ENCODE peak calls at places on chromosomes 1 and 21, in eight cellular contexts. A, S, J, W, X, C, T and G are unnamed samples.

GRCh38 chr1:60547821-60548220 is 474.3 kb upstream of the C1orf87 start:
- DNase-seq in A (no peak), J (no peak), X (no peak), C (peak), T (no peak), S (no peak), W (no peak), G (no peak)

GRCh38 chr1:154962238-154962678 is 676 bp upstream of the PYGO2 start:
- DNase-seq in J (no peak), T (peak), A (no peak), S (peak), C (no peak), X (no peak), W (peak), G (no peak)

GRCh38 chr1:41431490-41432350 is 52.8 kb downstream of the EDN2 start:
- DNase-seq in W (no peak), J (no peak), T (peak), S (no peak), C (peak), X (no peak), A (no peak), G (no peak)

GRCh38 chr1:245572709-245573108 is 417.9 kb downstream of the KIF26B start:
- DNase-seq in X (no peak), A (no peak), C (no peak), J (no peak), T (no peak), W (no peak), S (no peak), G (no peak)

GRCh38 chr1:38013027-38013588 is 574 bp downstream of the UTP11 start:
- DNase-seq in T (no peak), X (no peak), J (no peak), A (no peak), S (no peak), W (peak), C (no peak), G (no peak)

GRCh38 chr1:30191154-30191702 is 532.2 kb downstream of the MATN1 start:
- DNase-seq in C (no peak), W (peak), S (peak), X (peak), J (peak), T (peak), A (no peak), G (no peak)

GRCh38 chr1:227558807-227559186 is 4.6 kb upstream of the ZNF678 start:
- DNase-seq in J (no peak), C (no peak), W (no peak), A (no peak), X (no peak), T (no peak), S (no peak), G (peak)

GRCh38 chr1:205975387-205975998 is 27.7 kb downstream of the RAB7B start:
- DNase-seq in C (peak), T (peak), X (no peak), J (no peak), S (no peak), W (no peak), A (no peak), G (no peak)

GRCh38 chr1:37071829-37072228 is 37.5 kb upstream of the GRIK3 start:
- DNase-seq in J (no peak), W (no peak), S (no peak), X (no peak), A (no peak), T (no peak), C (no peak), G (no peak)

GRCh38 chr1:45328680-45329079 is 2.0 kb downstream of the HPDL start:
- DNase-seq in J (peak), S (no peak), W (peak), X (no peak), A (no peak), T (no peak), C (no peak), G (no peak)

GRCh38 chr1:226799634-226800281 is 60.7 kb upstream of the ITPKB start:
- DNase-seq in A (no peak), W (no peak), C (no peak), J (no peak), T (no peak), X (no peak), S (peak), G (no peak)

GRCh38 chr1:155873860-155874259 is 14.5 kb downstream of the SYT11 start:
- DNase-seq in T (no peak), C (no peak), J (no peak), S (peak), W (no peak), X (no peak), A (no peak), G (no peak)

GRCh38 chr1:17630048-17630830 is 90.7 kb downstream of the ARHGEF10L start:
- DNase-seq in S (peak), J (no peak), W (no peak), A (no peak), T (no peak), X (no peak), C (peak), G (no peak)

GRCh38 chr1:18951818-18952391 is 4.6 kb downstream of the IFFO2 start:
- DNase-seq in C (peak), A (no peak), X (no peak), T (no peak), W (no peak), J (no peak), S (peak), G (no peak)

GRCh38 chr1:93587354-93587753 is 94.3 kb downstream of the BCAR3 start:
- DNase-seq in J (no peak), X (no peak), C (no peak), A (no peak), W (no peak), S (no peak), T (no peak), G (no peak)

GRCh38 chr1:209086486-209087192 is 496.9 kb upstream of the CAMK1G start:
- DNase-seq in W (no peak), X (no peak), A (no peak), T (no peak), J (no peak), S (no peak), C (no peak), G (no peak)

GRCh38 chr1:18531503-18531845 is 50.7 kb downstream of the KLHDC7A start:
- DNase-seq in W (no peak), X (no peak), A (no peak), C (no peak), T (no peak), S (no peak), J (no peak), G (no peak)

GRCh38 chr1:107076846-107077245 is 20.4 kb downstream of the PRMT6 start:
- DNase-seq in S (no peak), T (no peak), J (no peak), W (peak), X (peak), C (no peak), A (no peak), G (no peak)

DNA sequence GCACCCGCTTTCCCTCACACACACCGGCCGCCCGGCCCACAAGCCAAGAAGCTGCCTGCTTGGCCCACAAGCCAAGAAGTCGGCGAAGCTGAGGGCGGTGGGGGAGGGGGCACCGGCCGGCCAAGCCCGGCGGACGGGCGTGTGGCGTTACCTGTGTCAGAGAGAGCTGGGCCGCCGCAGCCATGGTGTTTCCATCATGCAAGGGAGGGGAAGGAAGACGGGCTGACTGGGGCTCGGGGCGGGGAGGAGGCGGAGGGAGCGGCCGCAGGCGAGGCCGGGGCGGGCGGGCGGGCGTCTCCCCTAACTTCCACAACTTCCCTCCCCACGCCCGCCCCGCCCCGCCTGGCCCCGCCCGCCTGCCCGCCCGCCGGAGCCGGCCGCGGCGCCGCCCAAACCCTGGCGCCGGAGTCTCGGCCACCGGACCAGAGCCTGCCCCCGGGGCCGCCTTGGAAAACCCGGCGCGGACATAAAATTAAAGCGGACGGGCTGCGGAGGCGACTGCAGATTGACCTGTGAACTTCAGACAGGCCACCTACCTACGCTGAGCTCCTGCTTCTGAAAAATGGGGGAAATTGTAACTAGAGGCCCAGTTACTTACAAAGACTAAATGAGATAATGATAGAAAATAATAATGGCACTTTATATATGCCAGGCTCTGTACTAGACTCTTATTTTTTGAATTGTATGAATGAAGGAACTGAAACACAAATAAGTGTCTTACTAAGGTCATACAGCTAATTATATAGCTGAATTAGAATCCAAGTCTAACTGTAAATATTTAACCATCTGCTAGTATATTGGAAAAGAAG is at the start of gene EPS15:
- DNase-seq in A (peak), W (peak), J (peak), T (peak), S (peak), X (peak), C (peak), G (peak)
- H3K27ac ChIP-seq in A (peak), W (peak), J (peak), T (peak), S (peak), X (peak), C (peak), G (peak)

GRCh38 chr1:9269078-9269501 is 23.6 kb upstream of the SPSB1 start:
- DNase-seq in A (no peak), X (no peak), S (no peak), J (no peak), T (no peak), W (no peak), C (no peak), G (no peak)
- TF ChIP-seq CTCF in A (no peak), X (no peak), S (no peak), J (no peak), T (no peak), W (no peak), C (no peak), G (no peak)

GRCh38 chr1:185375583-185375982 is 58.5 kb upstream of the IVNS1ABP start:
- DNase-seq in A (no peak), W (no peak), C (peak), T (no peak), X (no peak), S (no peak), J (no peak), G (no peak)
- TF ChIP-seq POLR2AphosphoS5 in A (no peak), W (no peak), C (no peak), T (no peak), X (no peak), S (no peak), J (no peak), G (no peak)

GRCh38 chr1:181044449-181044966 is 10.7 kb downstream of the MR1 start:
- DNase-seq in C (peak), X (no peak), A (no peak), W (no peak), J (no peak), T (no peak), S (peak), G (no peak)
- H3K27ac ChIP-seq in C (peak), X (no peak), A (peak), W (no peak), J (no peak), T (no peak), S (no peak), G (peak)

GRCh38 chr21:35044770-35045538 is 4.1 kb downstream of the RUNX1 start:
- DNase-seq in T (no peak), A (no peak), C (no peak), J (no peak), S (no peak), X (no peak), W (no peak), G (no peak)
- TF ChIP-seq CTCF in T (no peak), A (no peak), C (no peak), J (no peak), S (no peak), X (no peak), W (no peak), G (no peak)

DNA sequence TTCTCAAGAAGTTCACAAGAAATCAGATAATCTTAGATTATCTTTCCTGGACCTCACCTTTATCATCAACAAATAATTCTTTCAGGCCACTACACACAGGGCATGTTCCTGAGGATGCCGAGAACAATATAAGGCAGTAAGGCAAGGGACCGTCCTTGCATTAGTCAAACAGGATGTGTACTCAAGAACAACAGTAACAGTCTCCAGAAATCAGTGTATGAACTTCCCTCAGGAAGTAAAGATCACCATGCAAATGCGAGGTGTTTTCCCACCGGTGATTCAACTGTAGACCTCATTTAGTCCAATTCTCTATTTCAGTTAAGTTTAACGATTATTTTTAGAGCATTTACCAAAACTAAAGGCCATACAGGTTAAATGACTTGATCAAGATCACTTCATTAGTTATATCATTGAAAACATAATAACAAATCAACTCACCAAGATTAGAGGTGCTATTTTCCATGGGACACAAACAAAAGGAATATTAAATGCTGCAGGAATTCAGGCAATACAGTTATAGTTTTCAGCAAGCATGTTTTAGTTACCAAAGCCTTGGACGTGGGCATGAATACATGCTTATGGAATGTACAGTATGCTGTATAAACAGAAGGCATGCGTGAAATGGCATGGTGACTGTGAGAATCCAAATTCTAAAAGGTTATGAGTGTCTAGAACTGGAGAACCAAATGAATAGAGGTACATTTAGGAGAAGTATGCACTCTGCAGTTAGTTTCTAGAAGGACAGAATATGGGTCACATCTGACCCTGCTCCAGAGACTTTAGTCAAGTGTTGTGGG is 145.2 kb downstream of the TNR start:
- DNase-seq in T (no peak), X (no peak), W (no peak), J (no peak), S (no peak), A (no peak), C (no peak), G (no peak)
- TF ChIP-seq POLR2AphosphoS5 in T (no peak), X (no peak), W (no peak), J (no peak), S (no peak), A (no peak), C (no peak), G (no peak)

DNA sequence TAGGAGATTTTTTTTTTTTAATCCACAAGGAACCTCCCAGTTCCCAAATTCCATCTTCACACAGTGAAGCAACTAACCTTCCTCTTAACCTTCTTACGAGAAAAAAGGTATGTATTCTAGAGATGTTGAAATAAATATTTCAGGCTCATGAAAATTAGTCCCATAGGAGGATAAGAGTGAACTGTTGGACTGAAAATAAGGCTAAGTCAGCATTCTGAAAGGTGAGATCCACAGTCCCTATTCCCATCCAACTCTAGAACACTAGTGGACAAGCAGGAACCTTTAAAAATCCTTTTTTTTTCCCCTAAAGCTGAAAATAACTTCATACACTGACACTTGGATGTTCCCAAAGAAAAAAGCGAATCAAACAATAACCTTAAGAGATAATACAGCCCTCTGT is 44.4 kb downstream of the FAF1 start:
- DNase-seq in A (no peak), C (no peak), X (no peak), T (no peak), W (no peak), J (no peak), S (no peak), G (no peak)
- H3K27ac ChIP-seq in A (no peak), C (no peak), X (no peak), T (no peak), W (peak), J (no peak), S (no peak), G (no peak)

DNA sequence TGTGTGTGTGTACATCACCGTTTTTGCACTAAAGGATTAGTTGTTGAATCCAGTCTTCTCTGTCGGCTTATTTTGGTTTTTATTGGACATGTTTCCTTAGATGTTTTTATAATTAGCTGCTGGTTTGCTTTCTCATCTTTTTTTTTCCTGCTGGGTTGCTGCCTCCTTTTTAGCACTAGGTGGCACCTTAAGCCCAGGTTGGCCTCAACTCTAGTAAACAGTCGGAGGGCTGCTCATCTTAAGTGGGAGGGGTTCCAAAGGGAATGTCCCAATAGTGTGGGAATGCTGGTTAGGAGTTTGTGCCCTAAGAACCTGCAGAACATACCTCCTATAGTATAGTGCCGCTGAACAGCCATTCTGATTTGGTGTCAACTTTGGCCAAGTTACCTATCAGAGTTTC is 570.1 kb upstream of the CXADR start:
- DNase-seq in A (no peak), W (peak), C (no peak), T (peak), X (no peak), S (no peak), J (no peak), G (no peak)
- TF ChIP-seq CTCF in A (no peak), W (peak), C (no peak), T (peak), X (no peak), S (peak), J (no peak), G (no peak)

GRCh38 chr1:62720946-62721554 is 32.9 kb upstream of the DOCK7 start:
- DNase-seq in S (peak), J (no peak), C (no peak), X (no peak), T (peak), W (no peak), A (no peak), G (no peak)
- TF ChIP-seq POLR2AphosphoS5 in S (peak), J (no peak), C (peak), X (no peak), T (no peak), W (no peak), A (no peak), G (no peak)